ENCODE peak calls at places on chromosomes 6 and 20, in ten cellular contexts. M is heart left ventricle, G is esophagus squamous epithelium, L is GM12865, Q is cardiac fibroblast, D is left ventricle myocardium inferior, A is A549, Y is psoas muscle, I is retinal pigment epithelial cell, Z is lower lobe of right lung. R is an unnamed sample.
A peak's percentile ranks its signal among the peaks of the same experiment; 100 is the strongest.

GRCh38 chr20:32565735-32566032 is 19.4 kb downstream of the NOL4L start:
- DNase-seq in Q (no peak), M (no peak), Y (no peak), Z (no peak), G (no peak), L (no peak), A (no peak), D (no peak), I (no peak), R (no peak)

GRCh38 chr6:124979294-124979678 is 17.0 kb downstream of the RNF217 start:
- DNase-seq in L (no peak), M (no peak), Q (no peak), A (no peak), Z (no peak), G (no peak), I (no peak), Y (no peak), D (no peak), R (no peak)

GRCh38 chr6:17585766-17586502 is 14.2 kb upstream of the FAM8A1 start:
- DNase-seq in I (no peak), A (peak; percentile 72), L (peak; percentile 19), Z (peak; percentile 63), M (no peak), D (no peak), Y (no peak), G (no peak), Q (no peak), R (peak; percentile 12)

GRCh38 chr6:47156196-47156595 is 114.1 kb upstream of the ADGRF1 start:
- DNase-seq in M (no peak), I (no peak), Q (no peak), A (no peak), D (no peak), L (no peak), Z (no peak), G (no peak), Y (no peak), R (no peak)

GRCh38 chr20:11373391-11373790 is 544.3 kb upstream of the BTBD3 start:
- DNase-seq in G (no peak), Q (no peak), A (no peak), I (no peak), L (peak; percentile 74), M (peak; percentile 6), D (no peak), Z (no peak), Y (peak; percentile 68), R (peak; percentile 26)

GRCh38 chr6:44035621-44036020 is 91.6 kb downstream of the MRPL14 start:
- DNase-seq in D (no peak), M (no peak), G (no peak), L (no peak), I (no peak), Q (peak; percentile 78), A (no peak), Z (no peak), Y (no peak), R (no peak)

GRCh38 chr6:40540790-40541189 is 46.4 kb downstream of the LRFN2 start:
- DNase-seq in Z (no peak), G (no peak), Y (no peak), M (no peak), I (no peak), Q (no peak), L (no peak), A (no peak), D (no peak), R (no peak)

GRCh38 chr6:3176562-3177355 is 19.4 kb upstream of the TUBB2A start:
- DNase-seq in M (no peak), G (no peak), I (no peak), Q (peak; percentile 96), L (no peak), A (peak; percentile 75), Y (no peak), D (no peak), Z (no peak), R (peak; percentile 93)

GRCh38 chr6:170048615-170049256 is 242.1 kb downstream of the DLL1 start:
- DNase-seq in D (no peak), M (peak; percentile 41), A (no peak), I (no peak), G (no peak), Q (no peak), L (no peak), Z (peak; percentile 82), Y (peak; percentile 76), R (peak; percentile 8)

GRCh38 chr20:58308290-58308679 is 1.2 kb upstream of the RAB22A start:
- DNase-seq in A (no peak), G (no peak), Y (no peak), L (no peak), Q (no peak), M (no peak), D (no peak), I (no peak), Z (no peak), R (no peak)

GRCh38 chr20:58312836-58313235 is 3.3 kb downstream of the RAB22A start:
- DNase-seq in D (no peak), I (no peak), Q (no peak), M (no peak), Z (no peak), L (no peak), Y (no peak), A (no peak), G (no peak), R (no peak)

GRCh38 chr20:58308680-58309527 is 611 bp upstream of the RAB22A start:
- DNase-seq in L (peak; percentile 81), A (peak; percentile 53), Z (peak; percentile 77), I (no peak), M (peak; percentile 71), G (no peak), D (peak; percentile 66), Q (peak; percentile 55), Y (peak; percentile 85), R (peak; percentile 69)

GRCh38 chr20:58309607-58310290 is at the start of gene RAB22A:
- DNase-seq in D (peak; percentile 86), Q (peak; percentile 78), Y (peak; percentile 92), A (peak; percentile 83), I (no peak), G (no peak), M (peak; percentile 86), Z (peak; percentile 90), L (peak; percentile 92), R (peak; percentile 86)

DNA sequence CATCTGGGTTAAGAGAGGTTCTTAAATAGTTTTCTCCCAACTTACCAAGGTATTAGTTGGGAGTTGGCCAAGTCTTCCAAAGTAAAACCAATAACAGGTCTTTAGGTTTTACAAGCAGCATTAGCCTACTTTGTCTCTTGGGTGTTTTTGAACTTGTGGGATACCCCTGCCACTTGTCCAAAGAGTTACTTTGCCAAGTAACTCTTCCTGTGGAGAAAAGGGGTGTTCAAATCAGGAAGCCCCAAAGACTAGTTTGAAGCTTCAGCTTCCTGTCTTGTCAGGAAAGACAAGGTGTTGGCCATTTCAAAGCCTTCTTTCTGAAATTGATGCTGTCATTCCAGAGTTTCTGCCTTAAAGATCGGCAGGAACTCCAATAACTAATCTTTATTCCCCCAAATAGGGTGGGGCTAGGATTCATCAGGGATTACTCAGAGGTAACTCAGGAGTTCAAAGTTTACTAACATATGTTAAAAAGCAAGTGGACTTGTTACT is 822 bp downstream of the RAB22A start:
- DNase-seq in Z (no peak), L (peak; percentile 39), G (no peak), I (no peak), Y (no peak), M (no peak), D (no peak), A (no peak), Q (peak; percentile 46), R (peak; percentile 30)
- TF ChIP-seq CTCF in Z (no peak), L (no peak), G (no peak), I (no peak), Y (no peak), M (no peak), D (no peak), A (no peak), Q (no peak), R (no peak)

GRCh38 chr20:30919514-30920188 is 337.8 kb upstream of the DEFB115 start:
- DNase-seq in I (no peak), A (no peak), L (no peak), Y (no peak), G (no peak), D (no peak), M (no peak), Q (no peak), Z (no peak), R (no peak)

GRCh38 chr20:30921286-30922071 is 336.0 kb upstream of the DEFB115 start:
- DNase-seq in G (no peak), D (no peak), L (no peak), I (no peak), Q (no peak), Z (no peak), A (no peak), Y (no peak), M (no peak), R (no peak)

GRCh38 chr20:30922129-30922528 is 335.3 kb upstream of the DEFB115 start:
- DNase-seq in D (no peak), L (no peak), M (no peak), G (no peak), A (no peak), Y (no peak), Q (peak; percentile 14), Z (peak; percentile 30), I (no peak), R (no peak)
- H3K4me3 ChIP-seq in D (no peak overlapping the region), L (no peak overlapping the region), M (no peak overlapping the region), G (no peak overlapping the region), A (no peak overlapping the region), Y (no peak overlapping the region), Q (no peak overlapping the region), Z (no peak overlapping the region), I (no peak overlapping the region), R (no peak overlapping the region)

GRCh38 chr20:44961868-44962267 is 1.7 kb upstream of the TOMM34 start:
- DNase-seq in A (no peak), Q (peak; percentile 63), D (no peak), L (no peak), Z (no peak), Y (no peak), G (no peak), M (no peak), I (no peak), R (peak; percentile 35)

GRCh38 chr20:44959896-44960852 is at the start of gene TOMM34:
- DNase-seq in A (peak; percentile 93), Z (peak; percentile 98), L (peak; percentile 95), I (peak; percentile 70), M (peak; percentile 95), Q (peak; percentile 91), Y (peak; percentile 96), D (peak; percentile 96), G (peak; percentile 60), R (peak; percentile 92)

GRCh38 chr20:44958276-44958675 is 1.9 kb downstream of the TOMM34 start:
- DNase-seq in A (no peak), M (no peak), Z (no peak), I (no peak), Y (no peak), Q (no peak), G (no peak), L (no peak), D (no peak), R (no peak)

GRCh38 chr20:44961024-44961866 is 1.0 kb upstream of the TOMM34 start:
- DNase-seq in Z (no peak), A (no peak), D (no peak), Y (no peak), Q (no peak), L (no peak), I (no peak), M (no peak), G (no peak), R (no peak)

GRCh38 chr20:44959082-44959895 is 908 bp downstream of the TOMM34 start:
- DNase-seq in G (no peak), D (no peak), A (peak; percentile 51), Q (peak; percentile 76), Z (no peak), L (peak; percentile 69), Y (no peak), I (no peak), M (no peak), R (peak; percentile 67)
- TF ChIP-seq CTCF in G (peak; percentile 3), D (no peak), A (no peak), Q (peak; percentile 12), Z (no peak), L (no peak), Y (no peak), I (no peak), M (no peak), R (peak; percentile 20)

GRCh38 chr6:139533573-139534471 is 159.4 kb upstream of the CITED2 start:
- DNase-seq in M (no peak), Q (peak; percentile 91), A (peak; percentile 36), D (no peak), L (no peak), I (peak; percentile 77), G (no peak), Z (peak; percentile 61), Y (no peak), R (peak; percentile 91)
- H3K4me3 ChIP-seq in M (no peak overlapping the region), Q (no peak overlapping the region), A (peak overlapping the region; percentile 13), D (no peak overlapping the region), L (no peak overlapping the region), I (no peak overlapping the region), G (no peak overlapping the region), Z (peak overlapping the region; percentile 24), Y (no peak overlapping the region), R (no peak overlapping the region)

R was measured in choroid plexus epithelial cell.